ENCODE peak calls at places on chromosomes 13 and 19, in nine cellular contexts. X, W, G, L, N, U, H, M and S are unnamed samples.

GRCh38 chr19:31352296-31352781 is 3.1 kb upstream of the TSHZ3 start:
- DNase-seq in H (no peak), X (no peak), M (no peak), W (no peak), L (no peak), G (peak; percentile 55), N (no peak), U (no peak), S (no peak)

GRCh38 chr19:14004619-14005380 is 1.3 kb downstream of the RFX1 start:
- DNase-seq in H (peak; percentile 19), L (no peak), M (no peak), U (no peak), W (peak; percentile 58), X (peak; percentile 77), N (no peak), G (no peak), S (no peak)

GRCh38 chr19:33345163-33345562 is 28.3 kb upstream of the CEBPG start:
- DNase-seq in N (no peak), M (no peak), X (no peak), W (no peak), G (no peak), L (no peak), U (no peak), H (no peak), S (no peak)

GRCh38 chr19:6720369-6721112 is at the start of gene C3:
- DNase-seq in U (peak; percentile 36), M (no peak), W (peak; percentile 96), G (no peak), N (no peak), H (peak; percentile 91), X (peak; percentile 44), L (peak; percentile 26), S (no peak)

GRCh38 chr13:30025351-30025750 is 174.9 kb upstream of the UBL3 start:
- DNase-seq in U (no peak), W (no peak), X (no peak), G (no peak), H (no peak), M (no peak), L (no peak), N (no peak), S (no peak)

GRCh38 chr13:68304287-68304893 is 1074.3 kb upstream of the PCDH9 start:
- DNase-seq in G (no peak), X (peak; percentile 11), N (peak; percentile 8), H (peak; percentile 9), U (peak; percentile 39), W (peak; percentile 43), L (no peak), M (no peak), S (peak; percentile 2)

GRCh38 chr13:89514534-89515312 is 1832.8 kb upstream of the MIR17HG start:
- DNase-seq in H (peak; percentile 68), U (peak; percentile 83), X (no peak), G (no peak), L (peak; percentile 8), N (no peak), W (peak; percentile 50), M (peak; percentile 33), S (no peak)

GRCh38 chr13:76925115-76925514 is 23.2 kb upstream of the ACOD1 start:
- DNase-seq in G (no peak), H (peak; percentile 67), W (no peak), X (no peak), N (no peak), L (no peak), M (no peak), U (no peak), S (no peak)

GRCh38 chr19:11530432-11530831 is 1.5 kb upstream of the ECSIT start:
- DNase-seq in H (peak; percentile 70), W (peak; percentile 95), G (peak; percentile 96), M (peak; percentile 82), X (peak; percentile 80), U (peak; percentile 84), L (peak; percentile 78), N (peak; percentile 68), S (peak; percentile 72)

GRCh38 chr13:24747248-24748151 is 16.5 kb upstream of the RNF17 start:
- DNase-seq in H (peak; percentile 40), L (no peak), U (peak; percentile 22), G (peak; percentile 52), X (no peak), W (no peak), N (peak; percentile 78), M (no peak), S (no peak)

GRCh38 chr13:74444877-74445479 is 310.8 kb upstream of the KLF12 start:
- DNase-seq in G (no peak), M (no peak), U (peak; percentile 24), X (no peak), H (peak; percentile 60), N (no peak), L (peak; percentile 14), W (no peak), S (no peak)

GRCh38 chr13:113140677-113141590 is 17.5 kb upstream of the PROZ start:
- DNase-seq in W (no peak), X (no peak), M (no peak), N (no peak), G (peak; percentile 26), L (no peak), H (no peak), U (no peak), S (no peak)

GRCh38 chr19:1082165-1082927 is 12.8 kb downstream of the POLR2E start:
- DNase-seq in M (peak; percentile 95), U (no peak), N (no peak), H (peak; percentile 68), W (no peak), X (peak; percentile 97), G (peak; percentile 100), L (no peak), S (peak; percentile 89)

GRCh38 chr13:94711561-94712286 is 621 bp downstream of the SOX21 start:
- DNase-seq in W (no peak), L (no peak), H (peak; percentile 37), G (peak; percentile 54), U (peak; percentile 37), X (peak; percentile 27), M (no peak), N (no peak), S (no peak)

GRCh38 chr13:99227909-99228688 is 27.4 kb downstream of the UBAC2 start:
- DNase-seq in H (no peak), G (no peak), N (no peak), L (no peak), U (no peak), X (no peak), M (no peak), W (no peak), S (no peak)

GRCh38 chr19:50794074-50794777 is 4.0 kb downstream of the ACP4 start:
- DNase-seq in M (no peak), U (no peak), W (no peak), L (no peak), H (peak; percentile 43), X (peak; percentile 80), N (peak; percentile 55), G (no peak), S (no peak)

GRCh38 chr19:34217952-34218817 is 36.2 kb upstream of the GARRE1 start:
- DNase-seq in X (peak; percentile 84), M (no peak), L (peak; percentile 98), W (no peak), N (no peak), G (no peak), H (peak; percentile 89), U (peak; percentile 94), S (no peak)

GRCh38 chr13:33279898-33280549 is 5.5 kb downstream of the STARD13 start:
- DNase-seq in G (no peak), M (no peak), X (no peak), L (peak; percentile 71), N (no peak), W (peak; percentile 47), U (peak; percentile 64), H (peak; percentile 94), S (no peak)

GRCh38 chr13:97119899-97120745 is 102.0 kb upstream of the MBNL2 start:
- DNase-seq in L (peak; percentile 64), U (no peak), G (no peak), W (no peak), X (no peak), N (no peak), M (no peak), H (peak; percentile 77), S (no peak)

GRCh38 chr13:97120976-97121375 is 101.2 kb upstream of the MBNL2 start:
- DNase-seq in M (no peak), L (no peak), W (no peak), G (no peak), X (no peak), N (no peak), U (no peak), H (peak; percentile 33), S (no peak)

GRCh38 chr13:97122381-97122996 is 99.6 kb upstream of the MBNL2 start:
- DNase-seq in M (no peak), L (peak; percentile 73), N (no peak), W (no peak), X (no peak), G (no peak), H (peak; percentile 94), U (peak; percentile 66), S (no peak)

GRCh38 chr13:97124237-97124636 is 97.9 kb upstream of the MBNL2 start:
- DNase-seq in H (no peak), U (no peak), X (no peak), N (no peak), W (no peak), M (no peak), L (no peak), G (no peak), S (no peak)

GRCh38 chr13:97121894-97122293 is 100.2 kb upstream of the MBNL2 start:
- DNase-seq in N (no peak), W (no peak), X (no peak), G (no peak), U (no peak), L (peak; percentile 54), H (peak; percentile 67), M (no peak), S (no peak)
- H3K9ac ChIP-seq in N (no peak overlapping the region), W (no peak overlapping the region), X (no peak overlapping the region), G (no peak overlapping the region), U (no peak overlapping the region), L (no peak overlapping the region), H (peak overlapping the region; percentile 53), M (no peak overlapping the region), S (no peak overlapping the region)

GRCh38 chr19:40141546-40141945 is 49.7 kb upstream of the MAP3K10 start:
- DNase-seq in H (no peak), W (no peak), N (no peak), L (no peak), M (no peak), X (no peak), U (peak; percentile 34), G (no peak), S (no peak)
- H3K9ac ChIP-seq in H (no peak overlapping the region), W (no peak overlapping the region), N (no peak overlapping the region), L (no peak overlapping the region), M (no peak overlapping the region), X (no peak overlapping the region), U (no peak overlapping the region), G (no peak overlapping the region), S (no peak overlapping the region)

DNA sequence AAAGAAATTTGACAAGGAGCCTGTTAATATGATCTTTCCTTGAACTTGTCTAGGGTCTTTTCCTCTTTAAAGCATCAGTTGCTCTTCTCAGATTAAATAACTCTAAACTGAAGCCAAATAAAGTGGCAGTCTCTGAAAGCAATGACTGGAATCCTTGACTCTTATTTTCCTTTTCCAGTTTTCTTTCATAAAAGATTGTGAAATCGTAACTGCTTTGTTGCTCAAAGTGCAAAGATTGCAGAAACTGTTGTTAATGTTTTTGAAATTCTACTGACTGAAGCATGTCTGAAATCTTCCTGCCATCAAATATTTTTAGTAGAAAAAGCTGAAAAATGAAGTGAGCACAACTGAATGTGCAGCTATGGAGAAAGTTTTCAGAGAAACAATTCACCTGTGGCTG is 1.9 kb downstream of the NHLRC3 start:
- DNase-seq in M (no peak), G (no peak), H (no peak), L (no peak), N (no peak), X (no peak), W (peak; percentile 45), U (peak; percentile 6), S (no peak)
- H3K9ac ChIP-seq in M (no peak overlapping the region), G (no peak overlapping the region), H (no peak overlapping the region), L (no peak overlapping the region), N (no peak overlapping the region), X (peak overlapping the region; percentile 61), W (no peak overlapping the region), U (no peak overlapping the region), S (no peak overlapping the region)

GRCh38 chr19:28612275-28612769 is 600.6 kb downstream of the UQCRFS1 start:
- DNase-seq in H (no peak), G (no peak), U (no peak), W (no peak), N (no peak), L (no peak), M (no peak), X (no peak), S (no peak)
- H3K9ac ChIP-seq in H (no peak overlapping the region), G (no peak overlapping the region), U (no peak overlapping the region), W (no peak overlapping the region), N (no peak overlapping the region), L (no peak overlapping the region), M (no peak overlapping the region), X (no peak overlapping the region), S (no peak overlapping the region)